ENCODE peak calls at places on chromosomes 16 and 17, in nine cellular contexts. C is right lobe of liver; J is SK-N-DZ; R is activated CD8-positive, alpha-beta memory T cell treated with anti-CD3 and anti-CD28 coated beads for 48 hours; B is HTR-8/SVneo; M is GF-D8; P is mucosa of descending colon; F is lower lobe of right lung; Y is H1. I is an unnamed sample.

GRCh38 chr17:5789443-5789842 is 205.1 kb upstream of the NLRP1 start:
- DNase-seq in C (no peak), J (no peak), R (no peak), B (no peak), M (no peak), P (no peak), F (no peak), Y (no peak), I (no peak)

GRCh38 chr17:82959990-82960418 is 119.4 kb upstream of the METRNL start:
- DNase-seq in C (peak; percentile 18), J (no peak), R (no peak), B (no peak), M (no peak), P (no peak), F (no peak), Y (no peak), I (no peak)

GRCh38 chr17:50015146-50015545 is 20.1 kb upstream of the DLX3 start:
- DNase-seq in C (no peak), J (no peak), R (no peak), B (no peak), M (no peak), P (no peak), F (no peak), Y (no peak), I (no peak)

GRCh38 chr17:4708436-4708835 is 2.0 kb upstream of the ARRB2 start:
- DNase-seq in C (no peak), J (peak; percentile 76), R (no peak), B (no peak), M (no peak), P (no peak), F (no peak), Y (peak; percentile 64), I (no peak)

GRCh38 chr17:71444011-71444574 is 676.7 kb upstream of the SOX9 start:
- DNase-seq in C (no peak), J (no peak), R (no peak), B (no peak), M (no peak), P (peak; percentile 9), F (no peak), Y (no peak), I (no peak)

GRCh38 chr16:29743827-29744531 is 1.8 kb downstream of the C16orf54 start:
- DNase-seq in C (peak; percentile 24), J (no peak), R (no peak), B (no peak), M (no peak), P (no peak), F (no peak), Y (peak; percentile 66), I (no peak)

GRCh38 chr16:55779391-55780094 is 53.4 kb downstream of the CES1 start:
- DNase-seq in C (no peak), J (no peak), R (no peak), B (no peak), M (no peak), P (no peak), F (no peak), Y (no peak), I (no peak)

GRCh38 chr16:87784812-87785211 is 19.0 kb upstream of the KLHDC4 start:
- DNase-seq in C (peak; percentile 53), J (no peak), R (no peak), B (peak; percentile 40), M (no peak), P (no peak), F (no peak), Y (no peak), I (no peak)

GRCh38 chr17:68457168-68457538 is at the start of gene WIPI1:
- DNase-seq in C (no peak), J (peak; percentile 62), R (no peak), B (no peak), M (no peak), P (peak; percentile 65), F (peak; percentile 79), Y (peak; percentile 81), I (no peak)

GRCh38 chr16:47503936-47504335 is 42.8 kb downstream of the PHKB start:
- DNase-seq in C (no peak), J (no peak), R (no peak), B (no peak), M (no peak), P (no peak), F (no peak), Y (no peak), I (no peak)

GRCh38 chr17:57902800-57903759 is 52.1 kb downstream of the CUEDC1 start:
- DNase-seq in C (peak; percentile 88), J (no peak), R (no peak), B (peak; percentile 87), M (peak; percentile 56), P (peak; percentile 85), F (peak; percentile 96), Y (no peak), I (peak; percentile 99)

GRCh38 chr17:51258756-51259573 is 884 bp downstream of the MBTD1 start:
- DNase-seq in C (peak; percentile 35), J (peak; percentile 15), R (no peak), B (peak; percentile 15), M (no peak), P (peak; percentile 38), F (no peak), Y (no peak), I (peak; percentile 47)

GRCh38 chr17:52923658-52924057 is 765.1 kb upstream of the CA10 start:
- DNase-seq in C (no peak), J (no peak), R (no peak), B (no peak), M (no peak), P (no peak), F (no peak), Y (no peak), I (no peak)

GRCh38 chr17:32958418-32958817 is 30.5 kb downstream of the TMEM98 start:
- DNase-seq in C (no peak), J (no peak), R (no peak), B (no peak), M (no peak), P (no peak), F (no peak), Y (no peak), I (no peak)

GRCh38 chr17:81295678-81296381 is 723 bp upstream of the SLC38A10 start:
- DNase-seq in C (no peak), J (peak; percentile 49), R (no peak), B (peak; percentile 67), M (peak; percentile 43), P (peak; percentile 78), F (peak; percentile 81), Y (no peak), I (peak; percentile 72)

GRCh38 chr16:2186505-2186904 is 9.9 kb downstream of the CASKIN1 start:
- DNase-seq in C (no peak), J (no peak), R (no peak), B (no peak), M (no peak), P (no peak), F (no peak), Y (no peak), I (no peak)

GRCh38 chr16:66908762-66909559 is 9.7 kb downstream of the CDH16 start:
- DNase-seq in C (peak; percentile 14), J (no peak), R (no peak), B (no peak), M (no peak), P (no peak), F (peak; percentile 23), Y (no peak), I (no peak)

GRCh38 chr17:63290784-63291183 is 155.3 kb downstream of the CYB561 start:
- DNase-seq in C (no peak), J (no peak), R (no peak), B (no peak), M (no peak), P (no peak), F (no peak), Y (no peak), I (no peak)

GRCh38 chr17:31530391-31530990 is 139.0 kb downstream of the RAB11FIP4 start:
- DNase-seq in C (no peak), J (no peak), R (no peak), B (no peak), M (no peak), P (no peak), F (no peak), Y (no peak), I (no peak)

GRCh38 chr17:33686171-33686570 is 393.1 kb upstream of the ASIC2 start:
- DNase-seq in C (no peak), J (no peak), R (peak; percentile 6), B (no peak), M (no peak), P (peak; percentile 27), F (no peak), Y (peak; percentile 77), I (peak; percentile 27)

GRCh38 chr16:54862529-54862928 is 68.1 kb upstream of the IRX5 start:
- DNase-seq in C (no peak), J (no peak), R (no peak), B (no peak), M (no peak), P (no peak), F (no peak), Y (no peak), I (no peak)

GRCh38 chr17:7130626-7131467 is 16.2 kb upstream of the ASGR2 start:
- DNase-seq in C (no peak), J (no peak), R (no peak), B (no peak), M (no peak), P (no peak), F (no peak), Y (no peak), I (no peak)

GRCh38 chr17:34067009-34067408 is 188.1 kb upstream of the CCL2 start:
- DNase-seq in C (no peak), J (no peak), R (no peak), B (no peak), M (no peak), P (no peak), F (no peak), Y (no peak), I (no peak)

GRCh38 chr16:645852-646678 is 3.1 kb upstream of the WDR90 start:
- DNase-seq in C (peak; percentile 87), J (no peak), R (no peak), B (no peak), M (no peak), P (peak; percentile 76), F (peak; percentile 76), Y (no peak), I (no peak)

GRCh38 chr17:12024332-12024731 is 3.7 kb downstream of the MAP2K4 start:
- DNase-seq in C (no peak), J (no peak), R (no peak), B (peak; percentile 10), M (no peak), P (no peak), F (no peak), Y (no peak), I (no peak)

GRCh38 chr16:83706394-83706793 is 101.4 kb upstream of the HSBP1 start:
- DNase-seq in C (no peak), J (no peak), R (no peak), B (no peak), M (no peak), P (no peak), F (no peak), Y (no peak), I (no peak)

GRCh38 chr17:58403312-58403711 is 14.0 kb downstream of the RNF43 start:
- DNase-seq in C (no peak), J (no peak), R (no peak), B (no peak), M (no peak), P (no peak), F (no peak), Y (no peak), I (no peak)

GRCh38 chr16:57480127-57480753 is 6.1 kb downstream of the DOK4 start:
- DNase-seq in C (peak; percentile 83), J (no peak), R (no peak), B (no peak), M (no peak), P (peak; percentile 89), F (peak; percentile 84), Y (no peak), I (no peak)

GRCh38 chr17:76575570-76575969 is 10.1 kb downstream of the ST6GALNAC2 start:
- DNase-seq in C (no peak), J (no peak), R (no peak), B (no peak), M (no peak), P (no peak), F (no peak), Y (no peak), I (no peak)